ENCODE peak calls at places on chromosomes 2 and 18, in five cellular contexts. C, M, S, J and P are unnamed samples.

GRCh38 chr2:20224716-20225293 is at the start of gene SDC1:
- DNase-seq in C (peak), M (peak), S (no peak), J (peak), P (peak)

GRCh38 chr2:39447266-39448168 is 10.4 kb upstream of the MAP4K3 start:
- DNase-seq in C (no peak), M (no peak), S (no peak), J (no peak), P (no peak)

GRCh38 chr2:174750923-174751441 is 13.3 kb downstream of the CHRNA1 start:
- DNase-seq in C (no peak), M (peak), S (no peak), J (no peak), P (no peak)

GRCh38 chr2:32947076-32947483 is 327 bp downstream of the LTBP1 start:
- DNase-seq in C (no peak), M (peak), S (no peak), J (no peak), P (no peak)

GRCh38 chr2:209473930-209474419 is 50.1 kb downstream of the MAP2 start:
- DNase-seq in C (peak), M (no peak), S (peak), J (no peak), P (no peak)

GRCh38 chr2:127566139-127566417 is 30.6 kb downstream of the MYO7B start:
- DNase-seq in C (no peak), M (no peak), S (no peak), J (no peak), P (no peak)

GRCh38 chr2:16030206-16031054 is 90.1 kb downstream of the MYCN start:
- DNase-seq in C (no peak), M (no peak), S (no peak), J (no peak), P (no peak)

GRCh38 chr2:212940816-212941215 is 210.6 kb downstream of the IKZF2 start:
- DNase-seq in C (peak), M (no peak), S (peak), J (no peak), P (peak)

GRCh38 chr2:27855476-27855875 is 34.7 kb downstream of the RBKS start:
- DNase-seq in C (no peak), M (no peak), S (no peak), J (no peak), P (no peak)

GRCh38 chr2:1942146-1942545 is 197.8 kb upstream of the PXDN start:
- DNase-seq in C (no peak), M (no peak), S (no peak), J (no peak), P (no peak)

GRCh38 chr2:191265311-191266170 is 20.3 kb downstream of the MYO1B start:
- DNase-seq in C (no peak), M (no peak), S (no peak), J (no peak), P (no peak)

GRCh38 chr2:191617589-191617988 is 60.3 kb upstream of the NABP1 start:
- DNase-seq in C (no peak), M (no peak), S (no peak), J (no peak), P (no peak)

GRCh38 chr2:71608034-71608433 is 154.7 kb downstream of the DYSF start:
- DNase-seq in C (peak), M (peak), S (no peak), J (peak), P (peak)

GRCh38 chr2:107091163-107091864 is 205.3 kb upstream of the ST6GAL2 start:
- DNase-seq in C (no peak), M (no peak), S (no peak), J (no peak), P (no peak)

GRCh38 chr2:238712011-238712410 is 135.9 kb upstream of the TWIST2 start:
- DNase-seq in C (no peak), M (no peak), S (no peak), J (no peak), P (no peak)

GRCh38 chr2:238713234-238713832 is 134.6 kb upstream of the TWIST2 start:
- DNase-seq in C (no peak), M (no peak), S (no peak), J (no peak), P (no peak)

GRCh38 chr2:238709961-238710360 is 137.9 kb upstream of the TWIST2 start:
- DNase-seq in C (no peak), M (no peak), S (no peak), J (no peak), P (no peak)

GRCh38 chr2:238709324-238709723 is 138.6 kb upstream of the TWIST2 start:
- DNase-seq in C (no peak), M (no peak), S (no peak), J (peak), P (no peak)

GRCh38 chr2:238711346-238711745 is 136.5 kb upstream of the TWIST2 start:
- DNase-seq in C (no peak), M (no peak), S (no peak), J (no peak), P (no peak)
- TF ChIP-seq POLR2A in C (no peak), M (no peak), S (no peak), J (no peak), P (no peak)

GRCh38 chr18:50573679-50574078 is 13.8 kb downstream of the MAPK4 start:
- DNase-seq in C (no peak), M (no peak), S (no peak), J (no peak), P (no peak)
- TF ChIP-seq CTCF in C (no peak), M (no peak), S (peak), J (no peak), P (no peak)

DNA sequence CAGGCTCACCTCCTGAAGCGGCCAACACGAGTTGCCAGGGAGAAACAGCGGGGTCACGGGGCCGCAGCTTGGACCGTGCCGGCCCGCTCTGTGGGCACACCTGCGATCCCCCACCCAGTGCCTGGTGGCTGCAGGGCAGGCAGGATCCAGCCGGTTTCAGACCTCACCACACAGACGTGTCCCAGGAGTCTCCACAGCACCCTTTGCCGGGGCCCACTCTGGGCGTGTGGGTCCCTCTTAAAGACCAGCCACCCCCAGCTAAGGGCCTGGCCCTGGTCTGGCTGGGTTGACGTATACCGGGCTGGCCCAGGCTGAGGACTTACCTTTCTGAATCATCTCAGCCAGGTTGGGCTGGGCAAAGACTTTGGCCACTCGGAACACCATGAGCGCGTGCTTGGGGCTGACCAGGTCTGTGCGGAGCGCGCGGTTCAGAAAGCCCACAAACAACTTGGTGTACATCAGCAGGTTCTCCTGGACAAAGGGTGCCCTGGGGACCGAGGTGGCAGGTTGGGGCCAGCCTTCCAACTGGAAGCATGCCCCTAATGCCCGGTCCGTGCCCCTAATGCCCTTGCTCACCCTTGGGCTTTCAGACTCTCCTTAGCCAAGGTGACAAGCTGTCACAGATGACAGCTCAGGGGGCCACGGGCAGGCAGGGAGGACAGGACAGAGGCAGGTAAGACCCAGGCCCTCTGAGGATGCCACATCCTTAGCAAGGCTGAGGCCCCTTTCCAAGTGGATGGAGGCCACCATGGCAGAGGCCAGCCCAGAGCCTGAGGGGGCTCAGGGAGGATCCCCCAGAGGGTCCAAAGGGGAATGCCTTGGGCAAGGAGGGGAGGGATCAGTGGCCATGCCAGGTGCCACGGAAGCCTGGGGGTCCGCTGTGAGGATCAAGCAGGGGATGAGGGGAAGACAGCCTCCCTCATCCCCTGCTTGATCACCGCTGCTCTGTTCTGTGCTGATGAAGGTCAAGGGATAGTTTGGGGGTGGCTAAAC is 10.2 kb upstream of the CCDC74B start:
- DNase-seq in C (no peak), M (peak), S (no peak), J (no peak), P (no peak)
- TF ChIP-seq POLR2A in C (no peak), M (no peak), S (no peak), J (no peak), P (no peak)

GRCh38 chr2:189498205-189498604 is 56.9 kb downstream of the WDR75 start:
- DNase-seq in C (no peak), M (no peak), S (no peak), J (no peak), P (no peak)
- TF ChIP-seq CTCF in C (no peak), M (no peak), S (no peak), J (no peak), P (no peak)

GRCh38 chr18:57664600-57665165 is 43.0 kb upstream of the NARS1 start:
- DNase-seq in C (no peak), M (no peak), S (no peak), J (no peak), P (no peak)

GRCh38 chr18:57655740-57656139 is 34.1 kb upstream of the NARS1 start:
- DNase-seq in C (no peak), M (no peak), S (no peak), J (no peak), P (no peak)

GRCh38 chr18:57657566-57657965 is 35.9 kb upstream of the NARS1 start:
- DNase-seq in C (no peak), M (no peak), S (no peak), J (peak), P (no peak)

GRCh38 chr18:57660961-57661360 is 39.3 kb upstream of the NARS1 start:
- DNase-seq in C (no peak), M (no peak), S (no peak), J (no peak), P (no peak)

GRCh38 chr18:57659463-57660102 is 37.9 kb upstream of the NARS1 start:
- DNase-seq in C (no peak), M (no peak), S (no peak), J (no peak), P (no peak)
- TF ChIP-seq POLR2A in C (no peak), M (no peak), S (no peak), J (no peak), P (no peak)

GRCh38 chr2:173354601-173355131 is at the start of gene CDCA7:
- DNase-seq in C (peak), M (peak), S (peak), J (no peak), P (peak)
- TF ChIP-seq CTCF in C (no peak), M (no peak), S (no peak), J (no peak), P (no peak)